ENCODE peak calls at places on chromosomes 1 and 21, in ten cellular contexts. M, G, K, U, B, R, D, W, F and X are unnamed samples.

GRCh38 chr1:38029725-38030511 is 16.7 kb downstream of the POU3F1 start:
- DNase-seq in M (peak), G (no peak), K (peak), U (no peak), B (peak), R (no peak), D (no peak), W (peak), F (peak), X (no peak)

GRCh38 chr1:227447531-227447990 is 115.8 kb upstream of the ZNF678 start:
- DNase-seq in M (no peak), G (no peak), K (no peak), U (no peak), B (peak), R (peak), D (peak), W (peak), F (no peak), X (no peak)

GRCh38 chr1:23979387-23980005 is 631 bp downstream of the SRSF10 start:
- DNase-seq in M (no peak), G (no peak), K (no peak), U (no peak), B (no peak), R (no peak), D (no peak), W (no peak), F (no peak), X (no peak)

GRCh38 chr21:15560383-15561056 is 169.3 kb upstream of the USP25 start:
- DNase-seq in M (no peak), G (no peak), K (no peak), U (no peak), B (no peak), R (no peak), D (no peak), W (no peak), F (no peak), X (no peak)

GRCh38 chr1:236762410-236762809 is 32.7 kb upstream of the MTR start:
- DNase-seq in M (no peak), G (no peak), K (no peak), U (no peak), B (peak), R (no peak), D (no peak), W (peak), F (no peak), X (no peak)

GRCh38 chr1:155976913-155977606 is 1.3 kb downstream of the ARHGEF2 start:
- DNase-seq in M (no peak), G (no peak), K (no peak), U (no peak), B (no peak), R (no peak), D (no peak), W (no peak), F (no peak), X (no peak)

GRCh38 chr1:8670371-8670818 is 147.0 kb downstream of the RERE start:
- DNase-seq in M (no peak), G (no peak), K (no peak), U (no peak), B (peak), R (no peak), D (no peak), W (peak), F (no peak), X (no peak)

GRCh38 chr1:178310685-178311105 is 186.1 kb downstream of the CLEC20A start:
- DNase-seq in M (no peak), G (no peak), K (no peak), U (no peak), B (peak), R (no peak), D (no peak), W (peak), F (peak), X (no peak)

GRCh38 chr1:248704556-248704955 is 2.0 kb upstream of the OR14I1 start:
- DNase-seq in M (no peak), G (no peak), K (no peak), U (no peak), B (no peak), R (no peak), D (no peak), W (no peak), F (no peak), X (no peak)

GRCh38 chr1:114289321-114289720 is 135.7 kb upstream of the SYT6 start:
- DNase-seq in M (no peak), G (no peak), K (no peak), U (no peak), B (no peak), R (no peak), D (no peak), W (no peak), F (no peak), X (no peak)

GRCh38 chr1:109816975-109817535 is 53.3 kb upstream of the EPS8L3 start:
- DNase-seq in M (no peak), G (no peak), K (no peak), U (no peak), B (no peak), R (no peak), D (no peak), W (no peak), F (no peak), X (no peak)

GRCh38 chr21:34533938-34534337 is 21.9 kb upstream of the KCNE1 start:
- DNase-seq in M (no peak), G (no peak), K (no peak), U (no peak), B (no peak), R (no peak), D (no peak), W (no peak), F (no peak), X (no peak)

GRCh38 chr1:30385246-30385940 is 338.0 kb downstream of the MATN1 start:
- DNase-seq in M (no peak), G (peak), K (no peak), U (no peak), B (no peak), R (no peak), D (no peak), W (no peak), F (no peak), X (no peak)

GRCh38 chr1:6859415-6860343 is 74.4 kb downstream of the CAMTA1 start:
- DNase-seq in M (no peak), G (no peak), K (peak), U (peak), B (peak), R (no peak), D (no peak), W (peak), F (peak), X (no peak)

GRCh38 chr21:44509539-44509938 is 30.5 kb downstream of the KRTAP10-1 start:
- DNase-seq in M (no peak), G (no peak), K (no peak), U (peak), B (no peak), R (no peak), D (no peak), W (peak), F (no peak), X (no peak)

GRCh38 chr1:75233302-75233929 is 99.2 kb downstream of the LHX8 start:
- DNase-seq in M (no peak), G (no peak), K (no peak), U (peak), B (peak), R (no peak), D (no peak), W (peak), F (peak), X (no peak)

GRCh38 chr1:98920441-98921110 is 84.1 kb downstream of the PLPPR5 start:
- DNase-seq in M (no peak), G (no peak), K (no peak), U (no peak), B (peak), R (no peak), D (no peak), W (peak), F (peak), X (no peak)

GRCh38 chr1:37866491-37866890 is 7.1 kb upstream of the MTF1 start:
- DNase-seq in M (no peak), G (no peak), K (no peak), U (no peak), B (no peak), R (no peak), D (no peak), W (no peak), F (no peak), X (no peak)

GRCh38 chr1:153550827-153551512 is 1.9 kb upstream of the S100A3 start:
- DNase-seq in M (no peak), G (peak), K (no peak), U (no peak), B (no peak), R (no peak), D (no peak), W (no peak), F (no peak), X (no peak)

GRCh38 chr1:94713472-94714141 is 106.5 kb upstream of the SLC44A3 start:
- DNase-seq in M (no peak), G (peak), K (peak), U (peak), B (peak), R (no peak), D (peak), W (peak), F (peak), X (no peak)

GRCh38 chr21:17925000-17925610 is 105.9 kb upstream of the C21orf91 start:
- DNase-seq in M (peak), G (no peak), K (peak), U (peak), B (peak), R (peak), D (peak), W (peak), F (peak), X (peak)

GRCh38 chr1:239112536-239112935 is 273.8 kb upstream of the CHRM3 start:
- DNase-seq in M (no peak), G (no peak), K (no peak), U (no peak), B (no peak), R (no peak), D (no peak), W (no peak), F (no peak), X (no peak)

GRCh38 chr21:46208761-46209721 is 19.5 kb downstream of the LSS start:
- DNase-seq in M (no peak), G (peak), K (no peak), U (no peak), B (no peak), R (no peak), D (peak), W (no peak), F (no peak), X (no peak)

GRCh38 chr21:15421521-15421920 is 308.3 kb upstream of the USP25 start:
- DNase-seq in M (no peak), G (no peak), K (no peak), U (no peak), B (no peak), R (no peak), D (no peak), W (no peak), F (no peak), X (no peak)

GRCh38 chr1:93907718-93908117 is 1.5 kb downstream of the GCLM start:
- DNase-seq in M (no peak), G (no peak), K (no peak), U (peak), B (peak), R (no peak), D (no peak), W (peak), F (no peak), X (no peak)

GRCh38 chr1:18560692-18561091 is 70.0 kb upstream of the PAX7 start:
- DNase-seq in M (no peak), G (no peak), K (no peak), U (no peak), B (no peak), R (no peak), D (peak), W (no peak), F (no peak), X (no peak)

GRCh38 chr1:36752891-36753361 is 270.2 kb upstream of the CSF3R start:
- DNase-seq in M (no peak), G (no peak), K (no peak), U (no peak), B (no peak), R (no peak), D (no peak), W (no peak), F (no peak), X (no peak)

GRCh38 chr1:182418929-182419328 is 18.5 kb upstream of the TEDDM1 start:
- DNase-seq in M (no peak), G (no peak), K (no peak), U (no peak), B (no peak), R (no peak), D (no peak), W (no peak), F (no peak), X (no peak)

GRCh38 chr1:110008971-110009565 is 24.5 kb downstream of the AHCYL1 start:
- DNase-seq in M (no peak), G (no peak), K (no peak), U (no peak), B (no peak), R (no peak), D (no peak), W (no peak), F (no peak), X (no peak)

GRCh38 chr1:58855351-58856165 is 71.7 kb upstream of the JUN start:
- DNase-seq in M (no peak), G (no peak), K (no peak), U (no peak), B (no peak), R (no peak), D (no peak), W (no peak), F (no peak), X (no peak)